ENCODE peak calls at places on chromosomes 12 and 14, in seven cellular contexts. One of them, this sample, is unnamed.

GRCh38 chr12:64611430-64612286 is 1.4 kb downstream of the RASSF3 start:
- DNase-seq in CD8-positive, alpha-beta memory T cell: no peak
- DNase-seq in IMR-90: peak
- DNase-seq in upper lobe of right lung: peak
- DNase-seq in cardiac muscle cell: peak
- DNase-seq in tibial nerve: peak
- DNase-seq in RWPE1: peak
- DNase-seq in this sample: peak

GRCh38 chr14:34014936-34015335 is 64.1 kb upstream of the EGLN3 start:
- DNase-seq in CD8-positive, alpha-beta memory T cell: no peak
- DNase-seq in IMR-90: no peak
- DNase-seq in upper lobe of right lung: no peak
- DNase-seq in cardiac muscle cell: no peak
- DNase-seq in tibial nerve: no peak
- DNase-seq in RWPE1: no peak
- DNase-seq in this sample: no peak

GRCh38 chr12:16303939-16304338 is 26.5 kb upstream of the SLC15A5 start:
- DNase-seq in CD8-positive, alpha-beta memory T cell: no peak
- DNase-seq in IMR-90: no peak
- DNase-seq in upper lobe of right lung: no peak
- DNase-seq in cardiac muscle cell: no peak
- DNase-seq in tibial nerve: no peak
- DNase-seq in RWPE1: no peak
- DNase-seq in this sample: no peak

GRCh38 chr12:2959508-2960431 is 573 bp downstream of the TEAD4 start:
- DNase-seq in CD8-positive, alpha-beta memory T cell: no peak
- DNase-seq in IMR-90: peak
- DNase-seq in upper lobe of right lung: peak
- DNase-seq in cardiac muscle cell: peak
- DNase-seq in tibial nerve: peak
- DNase-seq in RWPE1: peak
- DNase-seq in this sample: peak

GRCh38 chr14:39765676-39766075 is 333.4 kb upstream of the FBXO33 start:
- DNase-seq in CD8-positive, alpha-beta memory T cell: no peak
- DNase-seq in IMR-90: no peak
- DNase-seq in upper lobe of right lung: no peak
- DNase-seq in cardiac muscle cell: no peak
- DNase-seq in tibial nerve: no peak
- DNase-seq in RWPE1: no peak
- DNase-seq in this sample: no peak

GRCh38 chr14:60058087-60058486 is 33.6 kb upstream of the PCNX4 start:
- DNase-seq in CD8-positive, alpha-beta memory T cell: no peak
- DNase-seq in IMR-90: no peak
- DNase-seq in upper lobe of right lung: no peak
- DNase-seq in cardiac muscle cell: no peak
- DNase-seq in tibial nerve: no peak
- DNase-seq in RWPE1: no peak
- DNase-seq in this sample: no peak

GRCh38 chr12:21938879-21939278 is 2.3 kb downstream of the ABCC9 start:
- DNase-seq in CD8-positive, alpha-beta memory T cell: no peak
- DNase-seq in IMR-90: peak
- DNase-seq in upper lobe of right lung: no peak
- DNase-seq in cardiac muscle cell: no peak
- DNase-seq in tibial nerve: no peak
- DNase-seq in RWPE1: no peak
- DNase-seq in this sample: no peak

GRCh38 chr12:58099476-58099875 is 158.1 kb downstream of the ATP23 start:
- DNase-seq in CD8-positive, alpha-beta memory T cell: no peak
- DNase-seq in IMR-90: no peak
- DNase-seq in upper lobe of right lung: no peak
- DNase-seq in cardiac muscle cell: no peak
- DNase-seq in tibial nerve: no peak
- DNase-seq in RWPE1: no peak
- DNase-seq in this sample: no peak

GRCh38 chr14:102499401-102500189 is 10.0 kb downstream of the ANKRD9 start:
- DNase-seq in CD8-positive, alpha-beta memory T cell: no peak
- DNase-seq in IMR-90: no peak
- DNase-seq in upper lobe of right lung: peak
- DNase-seq in cardiac muscle cell: no peak
- DNase-seq in tibial nerve: no peak
- DNase-seq in RWPE1: no peak
- DNase-seq in this sample: no peak

GRCh38 chr12:17928708-17929366 is 161.2 kb downstream of the RERGL start:
- DNase-seq in CD8-positive, alpha-beta memory T cell: no peak
- DNase-seq in IMR-90: peak
- DNase-seq in upper lobe of right lung: no peak
- DNase-seq in cardiac muscle cell: no peak
- DNase-seq in tibial nerve: no peak
- DNase-seq in RWPE1: peak
- DNase-seq in this sample: peak

GRCh38 chr12:56581418-56582145 is 48.5 kb downstream of the BAZ2A start:
- DNase-seq in CD8-positive, alpha-beta memory T cell: peak
- DNase-seq in IMR-90: peak
- DNase-seq in upper lobe of right lung: no peak
- DNase-seq in cardiac muscle cell: no peak
- DNase-seq in tibial nerve: peak
- DNase-seq in RWPE1: peak
- DNase-seq in this sample: no peak

GRCh38 chr14:53375573-53375972 is 222.4 kb upstream of the DDHD1 start:
- DNase-seq in CD8-positive, alpha-beta memory T cell: no peak
- DNase-seq in IMR-90: no peak
- DNase-seq in upper lobe of right lung: no peak
- DNase-seq in cardiac muscle cell: no peak
- DNase-seq in tibial nerve: no peak
- DNase-seq in RWPE1: no peak
- DNase-seq in this sample: no peak

GRCh38 chr14:88234442-88234841 is 88.6 kb downstream of the KCNK10 start:
- DNase-seq in CD8-positive, alpha-beta memory T cell: no peak
- DNase-seq in IMR-90: no peak
- DNase-seq in upper lobe of right lung: no peak
- DNase-seq in cardiac muscle cell: no peak
- DNase-seq in tibial nerve: no peak
- DNase-seq in RWPE1: no peak
- DNase-seq in this sample: no peak

GRCh38 chr12:104720346-104721064 is 237.6 kb downstream of the SLC41A2 start:
- DNase-seq in CD8-positive, alpha-beta memory T cell: peak
- DNase-seq in IMR-90: peak
- DNase-seq in upper lobe of right lung: no peak
- DNase-seq in cardiac muscle cell: no peak
- DNase-seq in tibial nerve: no peak
- DNase-seq in RWPE1: no peak
- DNase-seq in this sample: peak

GRCh38 chr12:3200032-3200617 is 122.9 kb downstream of the TSPAN9 start:
- DNase-seq in CD8-positive, alpha-beta memory T cell: no peak
- DNase-seq in IMR-90: peak
- DNase-seq in upper lobe of right lung: peak
- DNase-seq in cardiac muscle cell: peak
- DNase-seq in tibial nerve: no peak
- DNase-seq in RWPE1: no peak
- DNase-seq in this sample: peak

GRCh38 chr12:104742551-104742961 is 215.5 kb downstream of the SLC41A2 start:
- DNase-seq in CD8-positive, alpha-beta memory T cell: no peak
- DNase-seq in IMR-90: no peak
- DNase-seq in upper lobe of right lung: no peak
- DNase-seq in cardiac muscle cell: no peak
- DNase-seq in tibial nerve: no peak
- DNase-seq in RWPE1: no peak
- DNase-seq in this sample: no peak

GRCh38 chr12:115012861-115013667 is 329.1 kb upstream of the TBX3 start:
- DNase-seq in CD8-positive, alpha-beta memory T cell: no peak
- DNase-seq in IMR-90: no peak
- DNase-seq in upper lobe of right lung: no peak
- DNase-seq in cardiac muscle cell: peak
- DNase-seq in tibial nerve: no peak
- DNase-seq in RWPE1: no peak
- DNase-seq in this sample: no peak

GRCh38 chr12:8823565-8824300 is 1.3 kb downstream of the A2ML1 start:
- DNase-seq in CD8-positive, alpha-beta memory T cell: no peak
- DNase-seq in IMR-90: peak
- DNase-seq in upper lobe of right lung: no peak
- DNase-seq in cardiac muscle cell: peak
- DNase-seq in tibial nerve: peak
- DNase-seq in RWPE1: no peak
- DNase-seq in this sample: peak

GRCh38 chr12:8818526-8818925 is 3.9 kb upstream of the A2ML1 start:
- DNase-seq in CD8-positive, alpha-beta memory T cell: no peak
- DNase-seq in IMR-90: no peak
- DNase-seq in upper lobe of right lung: no peak
- DNase-seq in cardiac muscle cell: no peak
- DNase-seq in tibial nerve: no peak
- DNase-seq in RWPE1: no peak
- DNase-seq in this sample: no peak

GRCh38 chr12:8819676-8819980 is 2.8 kb upstream of the A2ML1 start:
- DNase-seq in CD8-positive, alpha-beta memory T cell: no peak
- DNase-seq in IMR-90: peak
- DNase-seq in upper lobe of right lung: no peak
- DNase-seq in cardiac muscle cell: no peak
- DNase-seq in tibial nerve: no peak
- DNase-seq in RWPE1: no peak
- DNase-seq in this sample: no peak

GRCh38 chr12:8817856-8818255 is 4.6 kb upstream of the A2ML1 start:
- DNase-seq in CD8-positive, alpha-beta memory T cell: no peak
- DNase-seq in IMR-90: no peak
- DNase-seq in upper lobe of right lung: no peak
- DNase-seq in cardiac muscle cell: no peak
- DNase-seq in tibial nerve: no peak
- DNase-seq in RWPE1: no peak
- DNase-seq in this sample: no peak

DNA sequence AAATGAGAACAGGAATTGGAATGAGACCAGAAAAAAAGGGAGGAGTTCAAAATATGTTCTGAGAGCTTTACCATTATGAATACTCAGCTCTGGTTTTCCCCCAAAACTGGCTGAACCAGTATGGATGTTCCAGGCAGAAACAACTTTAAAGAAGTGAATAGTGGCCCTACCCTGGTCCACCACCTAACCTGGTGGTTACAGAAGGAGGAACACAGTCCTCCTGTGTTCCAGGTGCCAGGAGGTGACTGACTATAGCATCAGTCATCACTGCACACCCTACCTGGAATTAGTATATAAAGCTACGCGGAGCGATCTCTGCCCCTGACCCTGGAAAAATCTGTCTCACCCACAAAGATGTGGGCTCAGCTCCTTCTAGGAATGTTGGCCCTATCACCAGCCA is at the start of gene A2ML1:
- DNase-seq in CD8-positive, alpha-beta memory T cell: no peak
- DNase-seq in IMR-90: no peak
- DNase-seq in upper lobe of right lung: no peak
- DNase-seq in cardiac muscle cell: no peak
- DNase-seq in tibial nerve: no peak
- DNase-seq in RWPE1: peak
- DNase-seq in this sample: no peak
- H3K27ac ChIP-seq in CD8-positive, alpha-beta memory T cell: no peak
- H3K27ac ChIP-seq in IMR-90: no peak
- H3K27ac ChIP-seq in upper lobe of right lung: no peak
- H3K27ac ChIP-seq in cardiac muscle cell: no peak
- H3K27ac ChIP-seq in tibial nerve: no peak
- H3K27ac ChIP-seq in RWPE1: no peak
- H3K27ac ChIP-seq in this sample: no peak

GRCh38 chr12:4826909-4827308 is 82.8 kb upstream of the KCNA1 start:
- DNase-seq in CD8-positive, alpha-beta memory T cell: no peak
- DNase-seq in IMR-90: no peak
- DNase-seq in upper lobe of right lung: no peak
- DNase-seq in cardiac muscle cell: no peak
- DNase-seq in tibial nerve: no peak
- DNase-seq in RWPE1: no peak
- DNase-seq in this sample: no peak

GRCh38 chr12:4830568-4830967 is 79.1 kb upstream of the KCNA1 start:
- DNase-seq in CD8-positive, alpha-beta memory T cell: no peak
- DNase-seq in IMR-90: no peak
- DNase-seq in upper lobe of right lung: no peak
- DNase-seq in cardiac muscle cell: no peak
- DNase-seq in tibial nerve: no peak
- DNase-seq in RWPE1: no peak
- DNase-seq in this sample: peak

GRCh38 chr12:4829793-4830162 is 79.9 kb upstream of the KCNA1 start:
- DNase-seq in CD8-positive, alpha-beta memory T cell: no peak
- DNase-seq in IMR-90: no peak
- DNase-seq in upper lobe of right lung: no peak
- DNase-seq in cardiac muscle cell: no peak
- DNase-seq in tibial nerve: no peak
- DNase-seq in RWPE1: no peak
- DNase-seq in this sample: no peak

GRCh38 chr12:4828176-4828575 is 81.5 kb upstream of the KCNA1 start:
- DNase-seq in CD8-positive, alpha-beta memory T cell: no peak
- DNase-seq in IMR-90: no peak
- DNase-seq in upper lobe of right lung: no peak
- DNase-seq in cardiac muscle cell: no peak
- DNase-seq in tibial nerve: no peak
- DNase-seq in RWPE1: no peak
- DNase-seq in this sample: no peak

DNA sequence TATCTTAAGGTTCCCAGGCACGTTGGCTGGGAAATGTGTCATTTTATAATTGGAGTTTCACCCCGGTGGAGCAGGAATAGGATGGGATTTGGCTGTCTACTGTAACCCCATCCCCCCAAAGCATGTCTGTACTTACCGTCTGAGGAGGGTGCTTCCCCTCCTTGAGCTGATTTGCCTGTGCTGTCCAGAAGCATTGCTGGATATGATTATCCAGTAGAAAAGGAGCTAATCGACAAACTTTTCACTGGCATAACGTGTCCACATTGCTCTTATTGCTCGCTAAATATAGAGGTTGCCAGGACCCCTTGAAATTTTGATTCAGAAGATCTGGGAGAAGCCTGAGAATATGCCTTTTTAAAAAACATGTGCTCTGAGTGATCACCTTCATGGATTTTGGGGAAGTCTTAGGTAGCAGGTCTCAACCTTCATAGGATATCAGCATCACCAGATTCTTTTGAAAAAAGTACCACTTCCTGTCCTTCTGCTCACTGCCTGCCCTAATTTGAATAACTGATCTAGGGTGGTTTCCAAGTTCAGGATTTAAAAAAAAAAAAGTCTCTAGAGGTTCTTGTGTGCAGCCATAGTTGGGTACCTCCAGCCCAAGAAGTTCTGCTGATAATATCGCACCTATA is 80.4 kb upstream of the KCNA1 start:
- DNase-seq in CD8-positive, alpha-beta memory T cell: no peak
- DNase-seq in IMR-90: no peak
- DNase-seq in upper lobe of right lung: no peak
- DNase-seq in cardiac muscle cell: no peak
- DNase-seq in tibial nerve: no peak
- DNase-seq in RWPE1: no peak
- DNase-seq in this sample: no peak
- H3K27ac ChIP-seq in CD8-positive, alpha-beta memory T cell: no peak
- H3K27ac ChIP-seq in IMR-90: no peak
- H3K27ac ChIP-seq in upper lobe of right lung: no peak
- H3K27ac ChIP-seq in cardiac muscle cell: no peak
- H3K27ac ChIP-seq in tibial nerve: no peak
- H3K27ac ChIP-seq in RWPE1: no peak
- H3K27ac ChIP-seq in this sample: no peak

GRCh38 chr12:79547044-79547734 is 143.6 kb downstream of the PAWR start:
- DNase-seq in CD8-positive, alpha-beta memory T cell: no peak
- DNase-seq in IMR-90: peak
- DNase-seq in upper lobe of right lung: no peak
- DNase-seq in cardiac muscle cell: peak
- DNase-seq in tibial nerve: no peak
- DNase-seq in RWPE1: peak
- DNase-seq in this sample: no peak
- H3K27ac ChIP-seq in CD8-positive, alpha-beta memory T cell: no peak
- H3K27ac ChIP-seq in IMR-90: peak
- H3K27ac ChIP-seq in upper lobe of right lung: peak
- H3K27ac ChIP-seq in cardiac muscle cell: peak
- H3K27ac ChIP-seq in tibial nerve: peak
- H3K27ac ChIP-seq in RWPE1: peak
- H3K27ac ChIP-seq in this sample: no peak

GRCh38 chr12:31745242-31745641 is 16.4 kb upstream of the AMN1 start:
- DNase-seq in CD8-positive, alpha-beta memory T cell: no peak
- DNase-seq in IMR-90: no peak
- DNase-seq in upper lobe of right lung: no peak
- DNase-seq in cardiac muscle cell: no peak
- DNase-seq in tibial nerve: no peak
- DNase-seq in RWPE1: no peak
- DNase-seq in this sample: no peak
- H3K27ac ChIP-seq in CD8-positive, alpha-beta memory T cell: no peak
- H3K27ac ChIP-seq in IMR-90: no peak
- H3K27ac ChIP-seq in upper lobe of right lung: no peak
- H3K27ac ChIP-seq in cardiac muscle cell: no peak
- H3K27ac ChIP-seq in tibial nerve: no peak
- H3K27ac ChIP-seq in RWPE1: no peak
- H3K27ac ChIP-seq in this sample: no peak